ENCODE peak calls at places on chromosomes 5 and 9, in eight cellular contexts. J is AG10803, O is fibroblast of pulmonary artery, K is left lobe of liver, M is iPS-NIHi11, W is H7, P is foreskin fibroblast, A is astrocyte. D is an unnamed sample.
A peak's percentile ranks its signal among the peaks of the same experiment; 100 is the strongest.

GRCh38 chr5:36751881-36752280 is 124.7 kb upstream of the NIPBL start:
- DNase-seq in P (no peak), J (no peak), W (peak; percentile 37), K (no peak), A (no peak), M (peak; percentile 38), O (no peak), D (no peak)

GRCh38 chr5:148776780-148777179 is 49.6 kb upstream of the ADRB2 start:
- DNase-seq in J (peak; percentile 80), W (no peak), A (peak; percentile 80), K (no peak), M (peak; percentile 33), O (peak; percentile 51), P (peak; percentile 93), D (peak; percentile 54)

GRCh38 chr5:172881691-172882370 is 47.8 kb downstream of the ERGIC1 start:
- DNase-seq in O (peak; percentile 63), J (peak; percentile 56), M (no peak), K (no peak), P (peak; percentile 67), A (peak; percentile 82), W (no peak), D (peak; percentile 61)

GRCh38 chr9:133835273-133835901 is 97.2 kb upstream of the SARDH start:
- DNase-seq in M (no peak), A (no peak), J (no peak), K (no peak), W (peak; percentile 82), P (no peak), O (no peak), D (no peak)

GRCh38 chr9:124242331-124243194 is 15.2 kb upstream of the NEK6 start:
- DNase-seq in A (no peak), O (no peak), W (peak; percentile 52), P (peak; percentile 74), M (peak; percentile 62), K (no peak), J (peak; percentile 47), D (peak; percentile 27)

GRCh38 chr5:16916262-16916878 is 19.7 kb downstream of the MYO10 start:
- DNase-seq in W (no peak), A (peak; percentile 98), M (no peak), K (no peak), J (peak; percentile 95), O (peak; percentile 96), P (peak; percentile 93), D (peak; percentile 90)

GRCh38 chr9:15417626-15418025 is 5.0 kb upstream of the SNAPC3 start:
- DNase-seq in K (no peak), M (no peak), A (no peak), J (no peak), W (no peak), O (no peak), P (no peak), D (no peak)

GRCh38 chr5:149172261-149172660 is 31.0 kb downstream of the ABLIM3 start:
- DNase-seq in M (no peak), A (peak; percentile 90), P (peak; percentile 94), W (no peak), K (no peak), O (peak; percentile 49), J (peak; percentile 84), D (peak; percentile 54)

GRCh38 chr5:92518318-92518913 is 1062.6 kb downstream of the NR2F1-AS1 start:
- DNase-seq in W (peak; percentile 49), M (peak; percentile 74), K (no peak), A (peak; percentile 45), J (peak; percentile 38), O (peak; percentile 67), P (peak; percentile 75), D (peak; percentile 72)